ENCODE peak calls at places on chromosome 18, in four cellular contexts. X is GM12878, K is HepG2, R is H1. Y is an unnamed sample.

GRCh38 chr18:60266558-60266957 is 106.0 kb downstream of the MC4R start:
- DNase-seq in X (no peak), K (no peak), R (no peak), Y (no peak)

GRCh38 chr18:40159141-40160017 is 1795.7 kb upstream of the PIK3C3 start:
- DNase-seq in X (peak; percentile 1), K (peak; percentile 35), R (no peak), Y (no peak)

GRCh38 chr18:43396266-43396665 is 119.0 kb upstream of the SYT4 start:
- DNase-seq in X (no peak), K (no peak), R (no peak), Y (no peak)

GRCh38 chr18:61948842-61949438 is 56.1 kb upstream of the RNF152 start:
- DNase-seq in X (no peak), K (no peak), R (no peak), Y (no peak)

GRCh38 chr18:68072744-68073143 is 556.2 kb upstream of the DSEL start:
- DNase-seq in X (no peak), K (no peak), R (no peak), Y (no peak)

GRCh38 chr18:37946324-37946723 is 380.7 kb upstream of the CELF4 start:
- DNase-seq in X (no peak), K (no peak), R (no peak), Y (no peak)

GRCh38 chr18:3984163-3984757 is 470.8 kb downstream of the DLGAP1 start:
- DNase-seq in X (peak; percentile 23), K (no peak), R (no peak), Y (no peak)

GRCh38 chr18:77645170-77645872 is 395.7 kb downstream of the GALR1 start:
- DNase-seq in X (no peak), K (no peak), R (no peak), Y (no peak)

GRCh38 chr18:68034293-68034692 is 517.8 kb upstream of the DSEL start:
- DNase-seq in X (no peak), K (no peak), R (no peak), Y (no peak)

GRCh38 chr18:7677001-7677400 is 109.9 kb downstream of the PTPRM start:
- DNase-seq in X (no peak), K (no peak), R (no peak), Y (no peak)

GRCh38 chr18:45557779-45558178 is 57.5 kb upstream of the SLC14A2 start:
- DNase-seq in X (no peak), K (no peak), R (no peak), Y (no peak)

GRCh38 chr18:51195086-51195601 is 2.3 kb downstream of the MEX3C start:
- DNase-seq in X (no peak), K (no peak), R (no peak), Y (no peak)

GRCh38 chr18:36083729-36084128 is 16.4 kb upstream of the RPRD1A start:
- DNase-seq in X (no peak), K (no peak), R (no peak), Y (no peak)

GRCh38 chr18:58263733-58264469 is 219.9 kb downstream of the NEDD4L start:
- DNase-seq in X (no peak), K (no peak), R (no peak), Y (no peak)

GRCh38 chr18:61554117-61554776 is 221.0 kb downstream of the CDH20 start:
- DNase-seq in X (no peak), K (no peak), R (no peak), Y (no peak)

GRCh38 chr18:41038071-41038470 is 917.0 kb upstream of the PIK3C3 start:
- DNase-seq in X (no peak), K (no peak), R (no peak), Y (no peak)

GRCh38 chr18:3264362-3264761 is 2.4 kb downstream of the MYL12B start:
- DNase-seq in X (no peak), K (peak; percentile 71), R (no peak), Y (no peak)

GRCh38 chr18:56873441-56874140 is 222.4 kb downstream of the WDR7 start:
- DNase-seq in X (no peak), K (peak; percentile 28), R (no peak), Y (peak; percentile 2)

GRCh38 chr18:39448942-39449341 is 1883.3 kb upstream of the CELF4 start:
- DNase-seq in X (no peak), K (no peak), R (no peak), Y (no peak)

GRCh38 chr18:34222396-34223163 is 2.1 kb downstream of the NOL4 start:
- DNase-seq in X (no peak), K (no peak), R (peak; percentile 83), Y (no peak)

GRCh38 chr18:47595816-47596501 is 334.5 kb downstream of the SMAD2 start:
- DNase-seq in X (peak; percentile 8), K (peak; percentile 20), R (peak; percentile 86), Y (peak; percentile 35)

GRCh38 chr18:47591429-47591828 is 339.0 kb downstream of the SMAD2 start:
- DNase-seq in X (no peak), K (no peak), R (no peak), Y (no peak)

GRCh38 chr18:47594063-47594462 is 336.4 kb downstream of the SMAD2 start:
- DNase-seq in X (no peak), K (no peak), R (no peak), Y (no peak)

DNA sequence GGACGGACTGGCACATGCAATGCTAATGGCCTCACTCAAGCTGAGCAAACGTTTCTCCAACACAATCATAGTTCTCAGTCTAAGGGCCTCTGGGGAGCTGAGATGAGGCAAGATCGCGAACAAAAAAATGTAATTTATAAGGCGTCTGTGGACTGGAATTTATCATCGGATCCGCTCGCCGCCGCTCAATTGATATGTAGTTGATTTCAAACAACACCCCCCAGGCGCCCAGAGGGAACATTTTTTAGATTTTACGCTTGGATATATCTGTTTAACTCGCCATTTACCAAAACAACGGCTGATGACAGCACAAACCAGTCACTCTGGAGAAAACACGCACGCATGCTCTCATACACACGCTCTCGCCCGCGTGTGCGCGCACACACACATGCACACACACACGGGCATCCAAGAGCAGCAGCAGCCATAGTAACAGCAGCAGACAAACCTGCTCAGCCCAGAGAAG is 335.8 kb downstream of the SMAD2 start:
- DNase-seq in X (no peak), K (no peak), R (no peak), Y (no peak)
- TF ChIP-seq HDAC6 in X (no peak), K (no peak), R (no peak), Y (no peak)

GRCh38 chr18:9750112-9750511 is 42.0 kb downstream of the RAB31 start:
- DNase-seq in X (no peak), K (no peak), R (no peak), Y (no peak)

GRCh38 chr18:9746958-9747357 is 38.9 kb downstream of the RAB31 start:
- DNase-seq in X (no peak), K (no peak), R (no peak), Y (no peak)

GRCh38 chr18:9751371-9752031 is 43.4 kb downstream of the RAB31 start:
- DNase-seq in X (no peak), K (no peak), R (peak; percentile 16), Y (no peak)

GRCh38 chr18:9753863-9754262 is 45.8 kb downstream of the RAB31 start:
- DNase-seq in X (no peak), K (no peak), R (no peak), Y (no peak)

DNA sequence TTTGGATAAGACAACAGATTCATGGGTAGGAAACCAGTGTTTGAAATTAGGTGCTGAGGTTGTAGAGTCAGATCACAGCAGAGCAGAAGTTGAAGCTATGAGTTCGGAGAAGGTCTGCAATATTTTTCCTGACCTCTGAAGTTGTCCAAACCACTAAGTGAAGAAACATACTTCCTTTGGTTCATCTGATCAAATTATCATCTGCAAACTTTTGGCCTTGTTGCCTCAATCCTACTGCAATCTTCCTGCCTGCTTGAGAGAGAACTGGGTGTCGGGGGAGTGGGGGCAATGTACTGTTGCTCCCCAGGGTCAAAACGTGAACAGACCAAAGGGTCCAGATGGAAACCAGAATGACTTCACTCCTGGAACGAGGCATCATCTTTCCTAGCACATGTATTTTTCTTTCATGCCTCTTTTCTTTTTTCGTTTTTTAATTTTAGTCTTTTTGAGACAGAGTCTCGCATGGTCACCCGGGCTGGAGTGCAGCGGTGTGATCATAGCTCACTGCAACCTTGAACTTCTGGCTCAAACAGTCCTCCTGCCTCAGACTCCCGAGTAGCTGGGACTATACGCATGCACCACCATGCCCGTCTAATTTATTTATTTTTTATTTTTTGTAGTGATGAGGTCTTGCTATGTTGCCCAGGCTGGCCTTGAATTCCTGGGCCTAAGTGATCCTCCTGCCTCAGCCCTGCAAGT is 42.7 kb downstream of the RAB31 start:
- DNase-seq in X (no peak), K (no peak), R (peak; percentile 11), Y (no peak)
- TF ChIP-seq HDAC6 in X (no peak), K (no peak), R (no peak), Y (no peak)

DNA sequence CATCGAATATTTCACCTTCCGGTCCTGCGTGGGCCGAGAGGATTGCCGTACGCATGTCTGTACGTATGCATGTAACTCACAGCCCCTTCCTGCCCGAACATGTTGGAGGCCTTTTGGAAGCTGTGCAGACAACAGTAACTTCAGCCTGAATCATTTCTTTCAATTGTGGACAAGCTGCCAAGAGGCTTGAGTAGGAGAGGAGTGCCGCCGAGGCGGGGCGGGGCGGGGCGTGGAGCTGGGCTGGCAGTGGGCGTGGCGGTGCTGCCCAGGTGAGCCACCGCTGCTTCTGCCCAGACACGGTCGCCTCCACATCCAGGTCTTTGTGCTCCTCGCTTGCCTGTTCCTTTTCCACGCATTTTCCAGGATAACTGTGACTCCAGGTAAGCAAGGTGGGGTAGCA is at the start of gene SERPINB5:
- DNase-seq in X (no peak), K (no peak), R (no peak), Y (no peak)
- TF ChIP-seq HDAC6 in X (no peak), K (no peak), R (no peak), Y (no peak)

GRCh38 chr18:76386071-76386470 is 109.0 kb downstream of the ZNF516 start:
- DNase-seq in X (no peak), K (no peak), R (no peak), Y (no peak)
- TF ChIP-seq HDAC6 in X (no peak), K (no peak), R (no peak), Y (no peak)